ENCODE peak calls at places on chromosomes 6 and 20, in six cellular contexts. Q is suprapubic skin; T is WERI-Rb-1; J is CD8-positive, alpha-beta T cell; A is lower leg skin; V is CD8-positive, alpha-beta memory T cell. N is an unnamed sample.

GRCh38 chr6:27726620-27727023 is 185.6 kb downstream of the OR2B2 start:
- DNase-seq in A (no peak), Q (no peak), T (no peak), J (no peak), V (no peak), N (no peak)

GRCh38 chr6:91167846-91168245 is 581.0 kb upstream of the MAP3K7 start:
- DNase-seq in V (no peak), J (no peak), Q (no peak), T (no peak), A (no peak), N (no peak)

GRCh38 chr6:102619585-102619984 is 1226.1 kb downstream of the GRIK2 start:
- DNase-seq in A (no peak), T (no peak), Q (no peak), J (no peak), V (no peak), N (no peak)

GRCh38 chr6:113672691-113673149 is 184.4 kb upstream of the MARCKS start:
- DNase-seq in A (no peak), V (no peak), J (no peak), T (no peak), Q (peak), N (no peak)

GRCh38 chr6:51199733-51200132 is 381.1 kb downstream of the TFAP2B start:
- DNase-seq in T (no peak), V (no peak), J (no peak), A (peak), Q (no peak), N (no peak)

GRCh38 chr6:157314705-157315321 is 8.5 kb downstream of the TMEM242 start:
- DNase-seq in V (no peak), A (no peak), J (no peak), T (no peak), Q (no peak), N (no peak)

GRCh38 chr6:1255646-1256365 is 56.1 kb upstream of the FOXQ1 start:
- DNase-seq in Q (no peak), A (no peak), T (no peak), V (no peak), J (no peak), N (no peak)

GRCh38 chr6:77839292-77839691 is 186.5 kb downstream of the MEI4 start:
- DNase-seq in J (no peak), Q (no peak), V (no peak), T (no peak), A (no peak), N (no peak)

GRCh38 chr6:3791526-3792212 is 40.2 kb upstream of the PXDC1 start:
- DNase-seq in A (no peak), J (no peak), V (no peak), T (no peak), Q (no peak), N (peak)

GRCh38 chr6:33014841-33015634 is 5.6 kb upstream of the HLA-DOA start:
- DNase-seq in A (peak), V (peak), T (peak), J (no peak), Q (no peak), N (peak)

GRCh38 chr20:58084566-58084965 is 143.9 kb downstream of the ANKRD60 start:
- DNase-seq in T (no peak), J (no peak), V (no peak), A (peak), Q (no peak), N (no peak)

GRCh38 chr6:27810768-27811298 is 101.4 kb downstream of the OR2B2 start:
- DNase-seq in J (no peak), T (peak), A (no peak), V (no peak), Q (no peak), N (no peak)

GRCh38 chr6:146028250-146028789 is 542 bp upstream of the GRM1 start:
- DNase-seq in A (no peak), T (peak), Q (no peak), J (peak), V (peak), N (peak)

GRCh38 chr6:51529240-51529639 is 558.2 kb downstream of the PKHD1 start:
- DNase-seq in V (no peak), J (no peak), Q (no peak), A (no peak), T (no peak), N (no peak)

GRCh38 chr20:57391439-57392129 is 388 bp downstream of the RBM38 start:
- DNase-seq in V (peak), J (no peak), T (no peak), Q (no peak), A (no peak), N (no peak)

GRCh38 chr6:36715469-36715868 is 17.8 kb downstream of the RAB44 start:
- DNase-seq in J (no peak), A (no peak), V (no peak), T (no peak), Q (peak), N (no peak)

GRCh38 chr20:8255945-8256632 is 124.0 kb downstream of the PLCB1 start:
- DNase-seq in V (no peak), Q (no peak), T (peak), A (no peak), J (no peak), N (no peak)

GRCh38 chr6:82362868-82363267 is 749 bp upstream of the TPBG start:
- DNase-seq in J (no peak), V (no peak), T (no peak), Q (peak), A (no peak), N (no peak)

GRCh38 chr6:39865011-39865888 is 69.0 kb downstream of the MOCS1 start:
- DNase-seq in J (peak), Q (peak), T (peak), A (peak), V (peak), N (peak)

GRCh38 chr6:79421707-79422484 is 115.3 kb downstream of the LCA5 start:
- DNase-seq in J (no peak), Q (no peak), A (peak), T (no peak), V (no peak), N (no peak)

GRCh38 chr6:153780011-153780410 is 259.0 kb upstream of the OPRM1 start:
- DNase-seq in T (no peak), A (no peak), V (no peak), Q (no peak), J (no peak), N (no peak)

GRCh38 chr20:63311833-63312243 is 18.9 kb downstream of the COL20A1 start:
- DNase-seq in T (no peak), Q (no peak), V (no peak), J (no peak), A (no peak), N (no peak)

GRCh38 chr6:32191696-32192607 is 491 bp downstream of the GPSM3 start:
- DNase-seq in A (no peak), V (no peak), Q (peak), J (no peak), T (no peak), N (no peak)

GRCh38 chr6:11805259-11806053 is 26.9 kb upstream of the ADTRP start:
- DNase-seq in V (no peak), T (peak), Q (no peak), J (no peak), A (no peak), N (no peak)

GRCh38 chr20:47256665-47257236 is 99.7 kb downstream of the ZMYND8 start:
- DNase-seq in A (no peak), J (no peak), T (no peak), V (no peak), Q (no peak), N (no peak)
- H3K4me3 ChIP-seq in A (no peak), J (no peak), T (no peak), V (no peak), Q (no peak), N (no peak)

GRCh38 chr20:49904440-49905214 is 10.7 kb downstream of the SPATA2 start:
- DNase-seq in A (no peak), Q (peak), V (peak), J (no peak), T (no peak), N (no peak)

GRCh38 chr20:49906615-49907154 is 8.6 kb downstream of the SPATA2 start:
- DNase-seq in Q (no peak), T (no peak), A (no peak), J (no peak), V (peak), N (no peak)

GRCh38 chr20:49907405-49908257 is 7.7 kb downstream of the SPATA2 start:
- DNase-seq in V (peak), A (no peak), T (no peak), J (no peak), Q (no peak), N (no peak)

GRCh38 chr20:49906101-49906604 is 9.2 kb downstream of the SPATA2 start:
- DNase-seq in T (no peak), Q (peak), J (no peak), V (no peak), A (no peak), N (no peak)

DNA sequence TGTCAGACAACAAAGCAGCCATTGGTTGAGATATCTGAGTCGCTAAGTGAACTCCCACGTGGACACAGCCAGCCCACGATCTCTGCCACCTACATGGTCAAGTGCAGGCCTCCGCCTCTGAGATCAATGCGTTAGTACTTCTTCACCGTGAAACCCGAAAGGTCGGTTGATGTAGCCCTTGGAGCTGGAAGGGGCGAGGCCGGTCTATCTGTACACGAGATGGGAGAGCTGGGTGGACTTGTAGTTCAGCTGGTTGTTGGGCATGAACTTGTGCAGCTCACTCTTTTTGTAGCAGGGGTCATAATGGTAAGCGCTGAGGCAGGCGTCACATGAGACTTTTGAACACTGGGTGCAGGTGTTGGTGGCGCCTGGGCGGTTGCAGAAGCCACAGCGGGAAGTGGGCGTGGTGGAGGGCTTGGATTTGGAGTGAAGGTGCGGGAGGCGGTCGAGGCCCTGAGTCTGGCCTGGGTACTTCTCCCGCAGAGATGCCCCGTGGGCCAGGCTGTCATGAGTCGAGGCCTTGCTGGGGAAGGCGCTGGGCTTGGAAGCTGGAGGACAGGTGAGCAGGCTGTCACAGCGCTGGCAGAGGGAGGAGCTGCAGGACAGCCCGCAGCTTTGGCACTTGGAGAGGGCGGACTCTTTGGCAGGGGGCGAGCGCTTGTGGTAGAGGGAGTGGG is 9.8 kb downstream of the SPATA2 start:
- DNase-seq in J (no peak), T (no peak), V (peak), Q (peak), A (no peak), N (no peak)
- H3K4me3 ChIP-seq in J (no peak), T (no peak), V (no peak), Q (no peak), A (no peak), N (no peak)

DNA sequence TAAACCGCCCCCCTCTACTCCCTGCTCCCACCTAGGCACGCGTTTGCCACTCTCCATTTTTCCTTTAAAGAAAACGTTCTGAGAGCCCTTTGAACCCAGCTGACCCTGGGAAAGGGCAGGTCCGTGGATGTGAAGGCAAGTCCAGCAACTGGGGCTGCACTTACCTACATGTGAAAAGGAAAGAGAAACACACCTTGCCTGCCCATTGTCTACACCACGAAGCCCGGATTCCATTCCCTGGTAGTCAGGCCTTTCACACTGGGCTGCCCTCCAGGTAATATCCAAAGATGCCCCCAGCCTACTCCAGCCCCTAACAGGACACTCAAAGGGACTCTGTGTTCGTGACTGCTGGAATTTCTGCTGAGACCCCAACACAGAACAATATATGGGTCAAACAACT is 94.4 kb downstream of the CD83 start:
- DNase-seq in A (no peak), J (no peak), T (no peak), Q (no peak), V (no peak), N (no peak)
- H3K4me3 ChIP-seq in A (no peak), J (peak), T (peak), Q (peak), V (peak), N (no peak)

DNA sequence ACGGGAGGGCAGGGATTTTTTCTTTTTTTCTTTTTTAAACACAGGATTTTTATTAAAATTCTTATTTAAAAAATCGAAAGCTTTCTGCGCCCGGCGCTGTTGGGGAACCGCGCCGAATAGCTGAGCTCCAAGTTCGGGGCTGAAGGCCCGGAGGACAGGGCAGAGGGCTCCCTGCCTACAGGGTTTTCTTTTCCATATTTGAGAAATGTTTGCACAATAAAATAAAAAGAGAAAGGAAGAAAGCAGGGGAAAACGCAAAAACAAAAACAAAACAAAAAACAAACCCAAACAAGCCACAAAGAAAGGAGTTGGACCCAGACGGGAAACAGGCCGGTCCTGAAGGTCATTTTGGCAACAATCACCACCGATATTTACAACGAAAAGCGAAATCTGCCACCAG is 2.9 kb downstream of the NKX2-2 start:
- DNase-seq in A (no peak), Q (no peak), J (no peak), V (no peak), T (no peak), N (no peak)
- H3K4me3 ChIP-seq in A (no peak), Q (peak), J (no peak), V (no peak), T (no peak), N (peak)

GRCh38 chr20:23358923-23359572 is 2.9 kb upstream of the GZF1 start:
- DNase-seq in Q (no peak), J (no peak), T (no peak), A (no peak), V (no peak), N (no peak)
- H3K4me3 ChIP-seq in Q (no peak), J (no peak), T (peak), A (no peak), V (no peak), N (no peak)

N was measured in GM06990.